ENCODE peak calls at places on chromosome 13, in eight cellular contexts. One of them, this sample, is unnamed.

GRCh38 chr13:62113145-62113544 is 697.5 kb upstream of the PCDH20 start:
- DNase-seq in thoracic aorta: no peak
- DNase-seq in T-helper 22 cell: no peak
- DNase-seq in fibroblast of gingiva: no peak
- DNase-seq in AML-193: no peak
- DNase-seq in fibroblast of villous mesenchyme: no peak
- DNase-seq in stimulated activated CD4-positive, alpha-beta T cell treated with anti-CD3 and anti-CD28 coated beads, Interleukin-12 subunit alpha, Interleukin-12 subunit beta, amount 100 ng/mL, for 4 hours: no peak
- DNase-seq in Caki2: no peak
- DNase-seq in this sample: no peak

GRCh38 chr13:31234729-31235128 is 35.0 kb downstream of the B3GLCT start:
- DNase-seq in thoracic aorta: no peak
- DNase-seq in T-helper 22 cell: no peak
- DNase-seq in fibroblast of gingiva: no peak
- DNase-seq in AML-193: no peak
- DNase-seq in fibroblast of villous mesenchyme: no peak
- DNase-seq in stimulated activated CD4-positive, alpha-beta T cell treated with anti-CD3 and anti-CD28 coated beads, Interleukin-12 subunit alpha, Interleukin-12 subunit beta, amount 100 ng/mL, for 4 hours: no peak
- DNase-seq in Caki2: no peak
- DNase-seq in this sample: no peak

GRCh38 chr13:110826861-110827672 is 87.8 kb downstream of the ANKRD10 start:
- DNase-seq in thoracic aorta: no peak
- DNase-seq in T-helper 22 cell: no peak
- DNase-seq in fibroblast of gingiva: no peak
- DNase-seq in AML-193: no peak
- DNase-seq in fibroblast of villous mesenchyme: no peak
- DNase-seq in stimulated activated CD4-positive, alpha-beta T cell treated with anti-CD3 and anti-CD28 coated beads, Interleukin-12 subunit alpha, Interleukin-12 subunit beta, amount 100 ng/mL, for 4 hours: no peak
- DNase-seq in Caki2: no peak
- DNase-seq in this sample: no peak

GRCh38 chr13:99087954-99088491 is 110.2 kb upstream of the DOCK9 start:
- DNase-seq in thoracic aorta: no peak
- DNase-seq in T-helper 22 cell: peak; percentile 28
- DNase-seq in fibroblast of gingiva: no peak
- DNase-seq in AML-193: no peak
- DNase-seq in fibroblast of villous mesenchyme: no peak
- DNase-seq in stimulated activated CD4-positive, alpha-beta T cell treated with anti-CD3 and anti-CD28 coated beads, Interleukin-12 subunit alpha, Interleukin-12 subunit beta, amount 100 ng/mL, for 4 hours: peak; percentile 13
- DNase-seq in Caki2: no peak
- DNase-seq in this sample: no peak

GRCh38 chr13:24709186-24709913 is 29.1 kb downstream of the ATP12A start:
- DNase-seq in thoracic aorta: no peak
- DNase-seq in T-helper 22 cell: peak; percentile 62
- DNase-seq in fibroblast of gingiva: no peak
- DNase-seq in AML-193: no peak
- DNase-seq in fibroblast of villous mesenchyme: no peak
- DNase-seq in stimulated activated CD4-positive, alpha-beta T cell treated with anti-CD3 and anti-CD28 coated beads, Interleukin-12 subunit alpha, Interleukin-12 subunit beta, amount 100 ng/mL, for 4 hours: peak; percentile 28
- DNase-seq in Caki2: no peak
- DNase-seq in this sample: no peak

GRCh38 chr13:27274631-27275030 is 4.0 kb downstream of the RASL11A start:
- DNase-seq in thoracic aorta: no peak
- DNase-seq in T-helper 22 cell: no peak
- DNase-seq in fibroblast of gingiva: no peak
- DNase-seq in AML-193: no peak
- DNase-seq in fibroblast of villous mesenchyme: no peak
- DNase-seq in stimulated activated CD4-positive, alpha-beta T cell treated with anti-CD3 and anti-CD28 coated beads, Interleukin-12 subunit alpha, Interleukin-12 subunit beta, amount 100 ng/mL, for 4 hours: no peak
- DNase-seq in Caki2: no peak
- DNase-seq in this sample: no peak

GRCh38 chr13:25391932-25392331 is 20.2 kb downstream of the ATP8A2 start:
- DNase-seq in thoracic aorta: no peak
- DNase-seq in T-helper 22 cell: no peak
- DNase-seq in fibroblast of gingiva: no peak
- DNase-seq in AML-193: no peak
- DNase-seq in fibroblast of villous mesenchyme: no peak
- DNase-seq in stimulated activated CD4-positive, alpha-beta T cell treated with anti-CD3 and anti-CD28 coated beads, Interleukin-12 subunit alpha, Interleukin-12 subunit beta, amount 100 ng/mL, for 4 hours: no peak
- DNase-seq in Caki2: no peak
- DNase-seq in this sample: no peak

GRCh38 chr13:74046461-74046860 is 87.7 kb downstream of the KLF12 start:
- DNase-seq in thoracic aorta: no peak
- DNase-seq in T-helper 22 cell: no peak
- DNase-seq in fibroblast of gingiva: no peak
- DNase-seq in AML-193: no peak
- DNase-seq in fibroblast of villous mesenchyme: no peak
- DNase-seq in stimulated activated CD4-positive, alpha-beta T cell treated with anti-CD3 and anti-CD28 coated beads, Interleukin-12 subunit alpha, Interleukin-12 subunit beta, amount 100 ng/mL, for 4 hours: no peak
- DNase-seq in Caki2: no peak
- DNase-seq in this sample: no peak

GRCh38 chr13:105603283-105603682 is 932.2 kb downstream of the EFNB2 start:
- DNase-seq in thoracic aorta: no peak
- DNase-seq in T-helper 22 cell: no peak
- DNase-seq in fibroblast of gingiva: no peak
- DNase-seq in AML-193: no peak
- DNase-seq in fibroblast of villous mesenchyme: no peak
- DNase-seq in stimulated activated CD4-positive, alpha-beta T cell treated with anti-CD3 and anti-CD28 coated beads, Interleukin-12 subunit alpha, Interleukin-12 subunit beta, amount 100 ng/mL, for 4 hours: no peak
- DNase-seq in Caki2: no peak
- DNase-seq in this sample: no peak

GRCh38 chr13:97372929-97373328 is 61.0 kb upstream of the RAP2A start:
- DNase-seq in thoracic aorta: no peak
- DNase-seq in T-helper 22 cell: no peak
- DNase-seq in fibroblast of gingiva: no peak
- DNase-seq in AML-193: no peak
- DNase-seq in fibroblast of villous mesenchyme: peak; percentile 16
- DNase-seq in stimulated activated CD4-positive, alpha-beta T cell treated with anti-CD3 and anti-CD28 coated beads, Interleukin-12 subunit alpha, Interleukin-12 subunit beta, amount 100 ng/mL, for 4 hours: no peak
- DNase-seq in Caki2: no peak
- DNase-seq in this sample: no peak

GRCh38 chr13:31485183-31485582 is 254.1 kb upstream of the RXFP2 start:
- DNase-seq in thoracic aorta: no peak
- DNase-seq in T-helper 22 cell: no peak
- DNase-seq in fibroblast of gingiva: peak; percentile 65
- DNase-seq in AML-193: peak; percentile 99
- DNase-seq in fibroblast of villous mesenchyme: no peak
- DNase-seq in stimulated activated CD4-positive, alpha-beta T cell treated with anti-CD3 and anti-CD28 coated beads, Interleukin-12 subunit alpha, Interleukin-12 subunit beta, amount 100 ng/mL, for 4 hours: no peak
- DNase-seq in Caki2: no peak
- DNase-seq in this sample: no peak

GRCh38 chr13:83895994-83896580 is 13.8 kb upstream of the SLITRK1 start:
- DNase-seq in thoracic aorta: no peak
- DNase-seq in T-helper 22 cell: no peak
- DNase-seq in fibroblast of gingiva: no peak
- DNase-seq in AML-193: no peak
- DNase-seq in fibroblast of villous mesenchyme: no peak
- DNase-seq in stimulated activated CD4-positive, alpha-beta T cell treated with anti-CD3 and anti-CD28 coated beads, Interleukin-12 subunit alpha, Interleukin-12 subunit beta, amount 100 ng/mL, for 4 hours: no peak
- DNase-seq in Caki2: peak; percentile 64
- DNase-seq in this sample: no peak

GRCh38 chr13:95492044-95492801 is 60.3 kb upstream of the CLDN10 start:
- DNase-seq in thoracic aorta: no peak
- DNase-seq in T-helper 22 cell: no peak
- DNase-seq in fibroblast of gingiva: no peak
- DNase-seq in AML-193: no peak
- DNase-seq in fibroblast of villous mesenchyme: no peak
- DNase-seq in stimulated activated CD4-positive, alpha-beta T cell treated with anti-CD3 and anti-CD28 coated beads, Interleukin-12 subunit alpha, Interleukin-12 subunit beta, amount 100 ng/mL, for 4 hours: no peak
- DNase-seq in Caki2: peak; percentile 8
- DNase-seq in this sample: no peak

GRCh38 chr13:27131202-27131623 is 40.4 kb downstream of the USP12 start:
- DNase-seq in thoracic aorta: no peak
- DNase-seq in T-helper 22 cell: peak; percentile 58
- DNase-seq in fibroblast of gingiva: no peak
- DNase-seq in AML-193: no peak
- DNase-seq in fibroblast of villous mesenchyme: peak; percentile 46
- DNase-seq in stimulated activated CD4-positive, alpha-beta T cell treated with anti-CD3 and anti-CD28 coated beads, Interleukin-12 subunit alpha, Interleukin-12 subunit beta, amount 100 ng/mL, for 4 hours: peak; percentile 55
- DNase-seq in Caki2: peak; percentile 37
- DNase-seq in this sample: no peak

This sample was measured in suprapubic skin.